ENCODE peak calls at places on chromosomes 3 and 15, in four cellular contexts. One of them, this sample, is unnamed.

GRCh38 chr3:32303051-32303786 is 64.7 kb downstream of the CMTM8 start:
- DNase-seq in HAP-1: no peak
- DNase-seq in aorta: no peak
- DNase-seq in right atrium auricular region: no peak
- DNase-seq in this sample: no peak

GRCh38 chr15:25178835-25179672 is 224.3 kb downstream of the SNRPN start:
- DNase-seq in HAP-1: no peak
- DNase-seq in aorta: peak; percentile 29
- DNase-seq in right atrium auricular region: peak; percentile 47
- DNase-seq in this sample: no peak

GRCh38 chr15:82095803-82096202 is 50.0 kb upstream of the MEX3B start:
- DNase-seq in HAP-1: no peak
- DNase-seq in aorta: no peak
- DNase-seq in right atrium auricular region: no peak
- DNase-seq in this sample: no peak

GRCh38 chr15:32872606-32873291 is 154.9 kb downstream of the GREM1 start:
- DNase-seq in HAP-1: no peak
- DNase-seq in aorta: peak; percentile 49
- DNase-seq in right atrium auricular region: peak; percentile 69
- DNase-seq in this sample: no peak

GRCh38 chr3:13195374-13195773 is 122.1 kb upstream of the IQSEC1 start:
- DNase-seq in HAP-1: no peak
- DNase-seq in aorta: no peak
- DNase-seq in right atrium auricular region: no peak
- DNase-seq in this sample: no peak

GRCh38 chr3:177203689-177204395 is 6.6 kb upstream of the TBL1XR1 start:
- DNase-seq in HAP-1: no peak
- DNase-seq in aorta: no peak
- DNase-seq in right atrium auricular region: no peak
- DNase-seq in this sample: no peak

GRCh38 chr3:122793568-122794416 is at the start of gene HSPBAP1:
- DNase-seq in HAP-1: peak; percentile 94
- DNase-seq in aorta: peak; percentile 96
- DNase-seq in right atrium auricular region: peak; percentile 97
- DNase-seq in this sample: peak; percentile 93

GRCh38 chr3:26091096-26091495 is 301.2 kb downstream of the OXSM start:
- DNase-seq in HAP-1: no peak
- DNase-seq in aorta: no peak
- DNase-seq in right atrium auricular region: no peak
- DNase-seq in this sample: no peak

GRCh38 chr3:177624523-177625495 is 427.5 kb upstream of the TBL1XR1 start:
- DNase-seq in HAP-1: no peak
- DNase-seq in aorta: no peak
- DNase-seq in right atrium auricular region: no peak
- DNase-seq in this sample: no peak

GRCh38 chr3:72097053-72097452 is 312.1 kb upstream of the PROK2 start:
- DNase-seq in HAP-1: no peak
- DNase-seq in aorta: no peak
- DNase-seq in right atrium auricular region: no peak
- DNase-seq in this sample: no peak

GRCh38 chr3:72099331-72100061 is 314.5 kb upstream of the PROK2 start:
- DNase-seq in HAP-1: no peak
- DNase-seq in aorta: no peak
- DNase-seq in right atrium auricular region: no peak
- DNase-seq in this sample: peak; percentile 34

GRCh38 chr3:72092778-72093177 is 307.8 kb upstream of the PROK2 start:
- DNase-seq in HAP-1: peak; percentile 35
- DNase-seq in aorta: no peak
- DNase-seq in right atrium auricular region: no peak
- DNase-seq in this sample: no peak

GRCh38 chr3:72093270-72093669 is 308.3 kb upstream of the PROK2 start:
- DNase-seq in HAP-1: no peak
- DNase-seq in aorta: no peak
- DNase-seq in right atrium auricular region: no peak
- DNase-seq in this sample: no peak

DNA sequence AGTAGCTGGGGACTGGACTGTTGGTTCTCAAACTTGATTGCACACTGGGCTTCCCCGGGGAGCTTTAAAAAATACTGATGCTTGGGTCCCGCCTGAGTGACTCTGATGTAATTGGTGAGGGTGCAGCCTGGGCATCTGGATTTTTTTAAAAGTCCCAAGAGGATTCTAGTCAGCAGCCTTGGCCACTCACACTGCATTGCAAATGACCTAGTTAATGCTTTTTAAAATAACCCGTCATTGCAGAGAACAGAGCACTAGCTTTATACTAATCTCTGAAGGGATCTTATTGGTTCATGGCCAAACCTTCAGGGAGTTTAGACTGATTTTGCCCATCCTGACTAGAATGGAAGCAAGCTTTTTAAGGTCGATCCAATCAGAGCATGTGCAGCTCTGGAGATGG is 310.6 kb upstream of the PROK2 start:
- DNase-seq in HAP-1: no peak
- DNase-seq in aorta: no peak
- DNase-seq in right atrium auricular region: no peak
- DNase-seq in this sample: peak; percentile 71
- H3K4me1 ChIP-seq in HAP-1: no peaks in the 10 kb centered on the region
- H3K4me1 ChIP-seq in aorta: no peaks in the 10 kb centered on the region
- H3K4me1 ChIP-seq in right atrium auricular region: no peaks in the 10 kb centered on the region
- H3K4me1 ChIP-seq in this sample: peaks cover 3% of the 10 kb centered on the region

DNA sequence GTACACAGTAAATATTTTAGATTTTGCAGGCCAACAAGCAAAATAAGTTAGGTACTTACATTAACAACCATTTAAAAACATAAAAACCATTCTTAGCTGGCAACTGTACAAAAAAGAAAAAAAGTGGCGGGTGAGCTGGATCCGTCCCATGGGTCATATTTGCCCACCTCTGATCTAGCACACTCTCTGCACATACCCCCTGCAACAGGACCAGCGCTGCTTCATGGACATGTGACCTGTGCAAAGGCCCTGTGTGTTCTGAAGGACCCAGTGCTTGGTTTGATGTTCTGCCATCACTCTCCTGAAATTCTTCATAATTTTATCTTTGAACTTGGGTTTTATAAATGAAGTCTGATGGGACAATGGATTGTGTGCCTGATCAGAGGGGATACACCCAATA is 72.5 kb upstream of the ACAN start:
- DNase-seq in HAP-1: no peak
- DNase-seq in aorta: no peak
- DNase-seq in right atrium auricular region: no peak
- DNase-seq in this sample: no peak
- H3K4me3 ChIP-seq in HAP-1: no peak overlapping the region
- H3K4me3 ChIP-seq in aorta: no peak overlapping the region
- H3K4me3 ChIP-seq in right atrium auricular region: no peak overlapping the region
- H3K4me3 ChIP-seq in this sample: no peak overlapping the region

GRCh38 chr3:37923576-37923926 is 61.9 kb downstream of the CTDSPL start:
- DNase-seq in HAP-1: no peak
- DNase-seq in aorta: no peak
- DNase-seq in right atrium auricular region: no peak
- DNase-seq in this sample: no peak

GRCh38 chr3:37924453-37924852 is 62.8 kb downstream of the CTDSPL start:
- DNase-seq in HAP-1: no peak
- DNase-seq in aorta: no peak
- DNase-seq in right atrium auricular region: no peak
- DNase-seq in this sample: no peak

GRCh38 chr3:37925157-37925556 is 63.5 kb downstream of the CTDSPL start:
- DNase-seq in HAP-1: no peak
- DNase-seq in aorta: no peak
- DNase-seq in right atrium auricular region: no peak
- DNase-seq in this sample: no peak

GRCh38 chr3:37921025-37921424 is 59.3 kb downstream of the CTDSPL start:
- DNase-seq in HAP-1: no peak
- DNase-seq in aorta: no peak
- DNase-seq in right atrium auricular region: no peak
- DNase-seq in this sample: peak; percentile 35

DNA sequence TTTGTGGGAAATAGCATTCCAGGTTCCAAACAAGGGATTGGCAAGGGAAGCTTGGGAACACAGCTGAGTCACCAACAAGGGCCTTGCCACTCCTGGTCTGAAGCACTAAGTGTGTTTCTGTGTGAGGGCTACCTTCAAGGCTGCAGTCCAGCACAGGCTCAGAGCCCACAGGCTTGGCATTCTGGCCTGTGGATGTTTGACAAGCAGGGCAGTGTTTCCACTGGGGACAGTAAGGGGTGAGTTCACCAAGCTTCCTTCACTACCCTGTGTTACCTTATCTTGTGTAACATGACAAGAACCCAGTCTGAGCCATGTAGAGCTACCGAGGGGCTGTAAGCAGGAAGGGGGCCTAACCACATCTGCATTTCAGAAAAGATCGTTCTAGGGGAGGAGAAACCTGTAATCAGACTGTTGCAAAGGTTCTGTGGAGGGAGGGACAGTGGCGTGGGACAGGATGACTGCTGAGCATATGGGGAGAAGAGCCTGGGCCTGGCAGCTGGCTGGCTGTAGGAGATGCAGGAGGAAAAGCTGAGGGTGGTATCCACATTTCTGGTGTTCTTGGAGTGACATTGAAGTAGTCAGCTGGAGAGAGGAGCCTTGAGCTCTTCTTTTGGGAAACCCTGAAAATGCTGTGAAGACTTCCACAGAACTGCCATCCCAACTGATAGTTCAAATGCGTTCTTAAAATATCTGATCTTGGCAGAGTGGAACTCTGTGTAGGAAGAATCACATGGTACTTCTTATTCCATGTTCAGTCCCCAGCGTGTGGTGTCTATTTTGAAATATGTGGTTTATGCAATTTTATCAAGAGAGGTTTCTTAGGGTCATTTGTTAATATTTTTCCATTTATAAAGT is 61.3 kb downstream of the CTDSPL start:
- DNase-seq in HAP-1: no peak
- DNase-seq in aorta: peak; percentile 67
- DNase-seq in right atrium auricular region: no peak
- DNase-seq in this sample: no peak
- H3K4me1 ChIP-seq in HAP-1: no peaks in the 10 kb centered on the region
- H3K4me1 ChIP-seq in aorta: peaks cover 6% of the 10 kb centered on the region
- H3K4me1 ChIP-seq in right atrium auricular region: no peaks in the 10 kb centered on the region
- H3K4me1 ChIP-seq in this sample: peaks cover 9% of the 10 kb centered on the region

DNA sequence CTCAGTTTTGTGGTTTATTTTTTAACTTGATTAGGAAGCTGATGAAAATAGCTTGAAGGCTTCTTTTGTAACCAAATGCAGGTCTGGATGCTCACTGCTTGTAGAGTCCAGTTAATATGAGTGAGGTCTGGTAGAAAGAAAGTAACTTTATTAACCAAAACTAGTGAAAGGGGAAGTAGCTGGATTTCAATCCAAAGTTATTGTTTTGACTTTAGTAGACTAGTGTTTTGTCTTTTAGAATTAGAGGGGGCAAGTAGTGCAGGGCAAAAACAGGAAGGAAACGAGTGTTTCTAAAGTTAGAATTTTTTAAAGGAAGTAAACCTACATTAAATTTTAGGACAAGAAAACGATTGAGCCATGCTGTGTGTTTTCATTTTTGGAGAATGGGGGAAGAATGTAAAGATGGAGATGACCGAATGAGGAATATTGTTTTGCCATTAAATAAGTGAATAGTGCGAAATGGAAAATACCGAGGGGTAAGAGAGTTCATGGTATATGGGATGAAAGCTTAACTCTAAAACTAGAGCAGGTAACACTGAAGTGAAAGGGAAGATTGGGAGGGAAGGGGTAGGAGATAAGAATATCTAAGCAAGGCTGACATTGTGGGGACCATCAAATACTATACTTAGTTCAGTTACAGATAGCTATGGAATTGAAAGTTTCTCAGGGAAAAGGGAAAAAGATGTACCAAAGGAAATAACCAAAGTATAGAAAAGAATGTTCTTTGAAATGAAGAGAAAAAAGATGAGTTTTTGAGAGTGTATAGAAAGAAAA is 40.0 kb downstream of the USP3 start:
- DNase-seq in HAP-1: no peak
- DNase-seq in aorta: no peak
- DNase-seq in right atrium auricular region: no peak
- DNase-seq in this sample: no peak
- H3K4me3 ChIP-seq in HAP-1: no peak overlapping the region
- H3K4me3 ChIP-seq in aorta: no peak overlapping the region
- H3K4me3 ChIP-seq in right atrium auricular region: no peak overlapping the region
- H3K4me3 ChIP-seq in this sample: no peak overlapping the region

GRCh38 chr3:172070799-172071198 is 31.4 kb downstream of the FNDC3B start:
- DNase-seq in HAP-1: no peak
- DNase-seq in aorta: no peak
- DNase-seq in right atrium auricular region: no peak
- DNase-seq in this sample: no peak

GRCh38 chr3:172074027-172074426 is 34.6 kb downstream of the FNDC3B start:
- DNase-seq in HAP-1: no peak
- DNase-seq in aorta: no peak
- DNase-seq in right atrium auricular region: no peak
- DNase-seq in this sample: no peak

GRCh38 chr3:172073262-172073915 is 34.0 kb downstream of the FNDC3B start:
- DNase-seq in HAP-1: no peak
- DNase-seq in aorta: no peak
- DNase-seq in right atrium auricular region: no peak
- DNase-seq in this sample: no peak

GRCh38 chr3:172071780-172072179 is 32.4 kb downstream of the FNDC3B start:
- DNase-seq in HAP-1: no peak
- DNase-seq in aorta: no peak
- DNase-seq in right atrium auricular region: no peak
- DNase-seq in this sample: no peak

GRCh38 chr3:172072543-172072942 is 33.2 kb downstream of the FNDC3B start:
- DNase-seq in HAP-1: no peak
- DNase-seq in aorta: no peak
- DNase-seq in right atrium auricular region: no peak
- DNase-seq in this sample: no peak
- H3K4me1 ChIP-seq in HAP-1: peaks cover 2% of the 10 kb centered on the region
- H3K4me1 ChIP-seq in aorta: peaks cover 17% of the 10 kb centered on the region
- H3K4me1 ChIP-seq in right atrium auricular region: no peaks in the 10 kb centered on the region
- H3K4me1 ChIP-seq in this sample: peaks cover 21% of the 10 kb centered on the region

GRCh38 chr15:39585394-39585841 is 4.5 kb downstream of the THBS1 start:
- DNase-seq in HAP-1: no peak
- DNase-seq in aorta: no peak
- DNase-seq in right atrium auricular region: no peak
- DNase-seq in this sample: peak; percentile 30

GRCh38 chr15:39582977-39583585 is 2.2 kb downstream of the THBS1 start:
- DNase-seq in HAP-1: no peak
- DNase-seq in aorta: no peak
- DNase-seq in right atrium auricular region: no peak
- DNase-seq in this sample: no peak

GRCh38 chr15:39584662-39585393 is 3.9 kb downstream of the THBS1 start:
- DNase-seq in HAP-1: no peak
- DNase-seq in aorta: no peak
- DNase-seq in right atrium auricular region: no peak
- DNase-seq in this sample: no peak

GRCh38 chr15:39583586-39584265 is 2.8 kb downstream of the THBS1 start:
- DNase-seq in HAP-1: peak; percentile 53
- DNase-seq in aorta: no peak
- DNase-seq in right atrium auricular region: no peak
- DNase-seq in this sample: peak; percentile 32

DNA sequence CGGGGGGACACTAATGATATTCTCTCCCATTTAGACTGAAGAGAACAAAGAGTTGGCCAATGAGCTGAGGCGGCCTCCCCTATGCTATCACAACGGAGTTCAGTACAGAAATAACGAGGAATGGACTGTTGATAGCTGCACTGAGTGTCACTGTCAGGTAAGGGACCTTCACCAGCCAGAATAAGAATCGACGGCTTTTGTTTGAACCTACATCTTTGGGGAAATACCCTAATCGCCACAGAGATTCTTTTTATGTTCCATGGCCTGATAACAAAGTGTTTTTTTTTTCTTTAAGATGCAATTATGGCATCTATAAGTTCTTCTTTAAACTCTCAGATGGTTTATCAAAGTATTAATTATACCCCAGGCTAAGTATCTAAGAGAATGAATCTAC is 3.4 kb downstream of the THBS1 start:
- DNase-seq in HAP-1: no peak
- DNase-seq in aorta: no peak
- DNase-seq in right atrium auricular region: no peak
- DNase-seq in this sample: no peak
- H3K4me3 ChIP-seq in HAP-1: no peak overlapping the region
- H3K4me3 ChIP-seq in aorta: no peak overlapping the region
- H3K4me3 ChIP-seq in right atrium auricular region: peak overlapping the region; percentile 61
- H3K4me3 ChIP-seq in this sample: no peak overlapping the region

GRCh38 chr3:127820221-127820870 is 2.0 kb downstream of the MGLL start:
- DNase-seq in HAP-1: peak; percentile 24
- DNase-seq in aorta: no peak
- DNase-seq in right atrium auricular region: no peak
- DNase-seq in this sample: peak; percentile 40
- H3K4me1 ChIP-seq in HAP-1: no peaks in the 10 kb centered on the region
- H3K4me1 ChIP-seq in aorta: peaks cover 3% of the 10 kb centered on the region
- H3K4me1 ChIP-seq in right atrium auricular region: no peaks in the 10 kb centered on the region
- H3K4me1 ChIP-seq in this sample: no peaks in the 10 kb centered on the region